ENCODE peak calls at places on chromosomes 3 and 15, in eight cellular contexts. D is CD4-positive, alpha-beta T cell; I is left ventricle myocardium inferior; R is endodermal cell; L is heart left ventricle; U is progenitor cell of endocrine pancreas; V is endothelial cell; F is HFFc6. Y is an unnamed sample.

GRCh38 chr3:187926620-187927019 is 181.4 kb upstream of the BCL6 start:
- DNase-seq in F (no peak), R (no peak), V (no peak), I (no peak), U (no peak), D (no peak), L (no peak), Y (peak)

GRCh38 chr3:100525753-100526612 is 33.6 kb downstream of the TMEM45A start:
- DNase-seq in R (peak), I (no peak), D (no peak), U (no peak), V (no peak), L (peak), F (peak), Y (no peak)

GRCh38 chr15:74812533-74812932 is at the start of gene LMAN1L:
- DNase-seq in U (no peak), R (no peak), V (no peak), I (no peak), L (no peak), F (no peak), D (no peak), Y (no peak)

GRCh38 chr3:40152482-40153133 is 156.9 kb upstream of the EIF1B start:
- DNase-seq in R (no peak), L (no peak), I (no peak), U (no peak), F (no peak), V (no peak), D (no peak), Y (no peak)

GRCh38 chr3:22373827-22374226 is 622.8 kb upstream of the ZNF385D start:
- DNase-seq in F (no peak), L (no peak), I (no peak), V (no peak), U (no peak), R (no peak), D (no peak), Y (no peak)

GRCh38 chr15:71078506-71079207 is 36.6 kb upstream of the THSD4 start:
- DNase-seq in D (no peak), U (no peak), L (no peak), F (no peak), V (no peak), R (no peak), I (no peak), Y (no peak)

GRCh38 chr3:39671600-39671999 is 137.8 kb upstream of the MYRIP start:
- DNase-seq in V (no peak), R (no peak), U (no peak), D (no peak), F (no peak), I (no peak), L (no peak), Y (no peak)

GRCh38 chr15:25224396-25224795 is 214.4 kb downstream of the UBE3A start:
- DNase-seq in V (no peak), L (no peak), U (no peak), F (no peak), D (no peak), R (no peak), I (no peak), Y (no peak)

GRCh38 chr15:69758810-69759410 is 306.3 kb downstream of the RPLP1 start:
- DNase-seq in U (no peak), I (peak), L (peak), R (no peak), V (no peak), F (peak), D (peak), Y (peak)

GRCh38 chr15:65829150-65829764 is 37.2 kb upstream of the DENND4A start:
- DNase-seq in R (peak), L (no peak), U (no peak), V (no peak), D (no peak), I (no peak), F (no peak), Y (no peak)

GRCh38 chr15:25903024-25903581 is 40.0 kb upstream of the ATP10A start:
- DNase-seq in I (no peak), D (no peak), L (no peak), F (no peak), V (no peak), R (peak), U (no peak), Y (peak)

GRCh38 chr3:73781536-73781935 is 156.8 kb upstream of the PDZRN3 start:
- DNase-seq in R (no peak), V (no peak), L (no peak), D (no peak), U (no peak), I (no peak), F (no peak), Y (no peak)

GRCh38 chr3:38136272-38136806 is 588 bp downstream of the ACAA1 start:
- DNase-seq in I (no peak), L (no peak), F (no peak), R (no peak), D (no peak), V (no peak), U (no peak), Y (peak)

GRCh38 chr3:94069242-94069813 is 6.5 kb downstream of the NSUN3 start:
- DNase-seq in D (no peak), R (no peak), I (no peak), F (peak), U (no peak), V (no peak), L (no peak), Y (no peak)

GRCh38 chr3:52291508-52292181 is 4.0 kb downstream of the GLYCTK start:
- DNase-seq in V (peak), L (no peak), R (peak), I (no peak), U (no peak), F (no peak), D (peak), Y (peak)

GRCh38 chr3:138726966-138727365 is 107.8 kb downstream of the PIK3CB start:
- DNase-seq in D (no peak), R (no peak), L (no peak), U (no peak), F (no peak), V (no peak), I (no peak), Y (no peak)

GRCh38 chr15:84793431-84793830 is 23.7 kb upstream of the ALPK3 start:
- DNase-seq in V (no peak), F (no peak), L (no peak), D (no peak), R (no peak), I (no peak), U (no peak), Y (no peak)

GRCh38 chr3:79018671-79019136 is 749.1 kb downstream of the ROBO1 start:
- DNase-seq in U (peak), D (no peak), I (peak), R (peak), L (peak), F (peak), V (peak), Y (peak)

GRCh38 chr15:47066386-47066785 is 650.9 kb upstream of the SEMA6D start:
- DNase-seq in R (peak), I (no peak), L (no peak), F (no peak), D (no peak), U (no peak), V (no peak), Y (no peak)

GRCh38 chr3:37072892-37073291 is 79.6 kb downstream of the MLH1 start:
- DNase-seq in L (no peak), I (no peak), R (no peak), F (peak), V (no peak), U (no peak), D (no peak), Y (peak)

GRCh38 chr3:97863025-97863424 is 41.2 kb downstream of the CRYBG3 start:
- DNase-seq in D (no peak), U (no peak), F (peak), I (no peak), V (no peak), R (no peak), L (no peak), Y (no peak)

GRCh38 chr15:73873889-73874511 is 636 bp downstream of the TBC1D21 start:
- DNase-seq in F (peak), V (peak), L (no peak), R (peak), I (no peak), D (no peak), U (no peak), Y (peak)

GRCh38 chr3:72969766-72970165 is 26.8 kb upstream of the PPP4R2 start:
- DNase-seq in D (no peak), U (no peak), V (no peak), R (no peak), F (no peak), L (no peak), I (no peak), Y (no peak)

GRCh38 chr3:187750041-187750512 is 4.8 kb upstream of the BCL6 start:
- DNase-seq in I (no peak), R (peak), U (peak), V (peak), D (no peak), L (peak), F (no peak), Y (no peak)

GRCh38 chr15:88144921-88145320 is 111.6 kb downstream of the NTRK3 start:
- DNase-seq in L (no peak), R (no peak), I (no peak), U (no peak), V (no peak), F (no peak), D (no peak), Y (no peak)

GRCh38 chr3:127431066-127431465 is 143.2 kb upstream of the PRR20G start:
- DNase-seq in L (no peak), D (no peak), I (no peak), R (no peak), U (no peak), F (no peak), V (no peak), Y (no peak)

GRCh38 chr15:43777293-43777819 is 590 bp upstream of the ELL3 start:
- DNase-seq in L (peak), R (peak), U (peak), I (peak), D (peak), F (peak), V (peak), Y (peak)

GRCh38 chr15:43808435-43808950 is 8.1 kb downstream of the HYPK start:
- DNase-seq in D (no peak), L (no peak), I (no peak), F (no peak), U (no peak), V (no peak), R (no peak), Y (no peak)

GRCh38 chr15:28979208-28979891 is 93.6 kb downstream of the APBA2 start:
- DNase-seq in F (no peak), L (no peak), I (no peak), U (no peak), V (no peak), D (no peak), R (peak), Y (no peak)

GRCh38 chr3:146561463-146561862 is 17.1 kb upstream of the PLSCR1 start:
- DNase-seq in R (no peak), L (no peak), U (no peak), V (no peak), I (no peak), D (no peak), F (no peak), Y (no peak)

GRCh38 chr15:94247789-94248638 is 16.7 kb downstream of the MCTP2 start:
- DNase-seq in F (no peak), R (no peak), L (no peak), I (no peak), U (no peak), V (no peak), D (no peak), Y (no peak)

GRCh38 chr3:129278970-129279906 is 568 bp downstream of the HMCES start:
- DNase-seq in I (peak), U (peak), D (peak), V (peak), F (peak), R (peak), L (peak), Y (peak)

GRCh38 chr3:59957150-59957549 is 907.3 kb upstream of the CFAP20DC start:
- DNase-seq in R (no peak), U (no peak), D (no peak), V (no peak), I (no peak), L (no peak), F (no peak), Y (no peak)

GRCh38 chr3:171825222-171825828 is 15.0 kb upstream of the PLD1 start:
- DNase-seq in D (no peak), I (no peak), L (no peak), V (no peak), U (no peak), R (no peak), F (peak), Y (no peak)

GRCh38 chr3:177237206-177237605 is 39.9 kb upstream of the TBL1XR1 start:
- DNase-seq in V (no peak), F (no peak), L (no peak), U (no peak), D (no peak), I (no peak), R (no peak), Y (no peak)

GRCh38 chr3:197212290-197212689 is 86.1 kb downstream of the DLG1 start:
- DNase-seq in U (no peak), L (no peak), V (peak), D (no peak), F (no peak), I (no peak), R (no peak), Y (no peak)

GRCh38 chr3:192187485-192188051 is 539.8 kb downstream of the FGF12 start:
- DNase-seq in L (no peak), D (no peak), I (no peak), V (no peak), R (no peak), U (no peak), F (no peak), Y (no peak)

GRCh38 chr3:192194081-192194480 is 533.3 kb downstream of the FGF12 start:
- DNase-seq in V (no peak), F (no peak), D (no peak), I (no peak), L (no peak), R (no peak), U (no peak), Y (no peak)

GRCh38 chr3:192186508-192186907 is 540.8 kb downstream of the FGF12 start:
- DNase-seq in L (no peak), R (no peak), U (no peak), D (no peak), V (no peak), I (no peak), F (no peak), Y (no peak)

GRCh38 chr3:192183109-192183508 is 544.2 kb downstream of the FGF12 start:
- DNase-seq in R (no peak), L (no peak), U (no peak), D (no peak), V (no peak), I (no peak), F (no peak), Y (no peak)

GRCh38 chr3:192188218-192188835 is 539.0 kb downstream of the FGF12 start:
- DNase-seq in F (no peak), D (no peak), U (peak), R (peak), L (peak), I (peak), V (peak), Y (peak)
- TF ChIP-seq CTCF in F (peak), D (peak), U (peak), R (peak), L (peak), I (peak), V (peak), Y (peak)

DNA sequence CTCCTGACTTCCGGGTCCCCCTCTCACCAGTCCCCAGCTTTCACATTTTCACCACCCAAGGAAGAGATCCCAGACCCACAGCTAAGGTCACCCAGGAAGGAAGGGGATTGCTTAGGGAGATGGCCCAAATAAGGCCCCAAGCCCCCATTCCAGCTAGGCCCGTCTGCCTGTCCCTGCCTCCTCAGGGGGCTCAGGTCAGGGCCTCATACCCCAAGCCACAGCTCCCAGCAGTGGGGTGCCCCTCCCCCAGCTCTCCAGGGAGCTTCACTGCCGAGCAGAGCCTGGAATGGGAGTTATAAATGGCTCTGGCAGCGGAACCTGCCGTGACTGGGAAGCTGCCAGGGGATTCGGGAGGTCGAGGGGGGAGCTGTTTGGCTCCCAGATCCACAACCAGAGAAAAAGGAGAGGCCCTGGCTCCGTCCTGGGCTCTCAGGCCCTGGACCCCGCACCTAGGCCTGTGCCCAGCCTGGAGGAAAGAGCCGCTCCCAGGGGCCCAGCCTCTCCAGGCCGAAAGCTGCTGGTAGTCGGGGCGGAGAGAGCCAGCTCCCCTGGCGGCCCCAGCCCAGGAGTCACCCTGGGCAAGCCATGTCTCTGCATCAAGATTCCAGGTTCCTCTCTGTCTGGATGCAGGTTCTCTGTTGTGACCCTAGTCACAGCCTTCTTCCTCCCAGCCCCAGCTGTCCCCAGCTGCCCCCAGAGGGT is 550 bp downstream of the CCDC9B start:
- DNase-seq in F (peak), V (no peak), L (peak), D (no peak), R (no peak), U (no peak), I (peak), Y (no peak)
- TF ChIP-seq CTCF in F (no peak), V (no peak), L (no peak), D (no peak), R (no peak), U (no peak), I (no peak), Y (no peak)

DNA sequence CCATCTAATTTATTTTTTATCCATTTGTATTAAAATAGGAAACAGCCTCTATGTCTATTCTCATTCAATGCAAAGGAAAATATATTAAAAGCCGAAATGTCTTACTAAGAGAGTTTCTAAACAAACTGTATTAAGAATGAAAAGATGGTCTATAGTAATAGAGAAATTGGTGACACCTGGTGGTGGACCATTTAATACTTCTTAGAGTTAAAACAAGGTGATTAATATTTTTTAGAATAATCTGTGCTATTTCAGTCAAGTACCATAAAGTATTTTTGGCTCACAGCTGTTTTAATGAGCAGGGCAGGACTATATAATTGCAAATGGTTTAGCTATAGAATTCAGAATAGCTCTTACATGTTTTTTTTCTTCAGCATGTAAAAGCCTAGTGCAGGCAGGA is 55.7 kb downstream of the SYNPR start:
- DNase-seq in U (no peak), D (no peak), L (no peak), I (no peak), V (no peak), F (no peak), R (no peak), Y (no peak)
- TF ChIP-seq CTCF in U (peak), D (no peak), L (peak), I (peak), V (peak), F (peak), R (peak), Y (no peak)

GRCh38 chr15:49877117-49877860 is 241.7 kb downstream of the ATP8B4 start:
- DNase-seq in U (no peak), V (no peak), F (no peak), L (no peak), D (no peak), R (peak), I (no peak), Y (no peak)

GRCh38 chr15:49876401-49877038 is 242.5 kb downstream of the ATP8B4 start:
- DNase-seq in I (peak), F (no peak), L (no peak), D (no peak), V (peak), R (peak), U (no peak), Y (no peak)

GRCh38 chr15:49877871-49878511 is 241.0 kb downstream of the ATP8B4 start:
- DNase-seq in D (no peak), U (no peak), L (no peak), V (no peak), F (no peak), R (no peak), I (no peak), Y (no peak)

GRCh38 chr15:49875392-49875791 is 243.6 kb downstream of the ATP8B4 start:
- DNase-seq in V (no peak), R (no peak), I (no peak), L (no peak), D (no peak), U (no peak), F (no peak), Y (no peak)
- TF ChIP-seq CTCF in V (peak), R (peak), I (no peak), L (no peak), D (no peak), U (peak), F (peak), Y (no peak)

GRCh38 chr3:185070491-185071335 is 82.1 kb downstream of the C3orf70 start:
- DNase-seq in I (no peak), L (no peak), U (no peak), F (peak), V (peak), D (no peak), R (peak), Y (no peak)
- TF ChIP-seq CTCF in I (peak), L (no peak), U (peak), F (peak), V (peak), D (no peak), R (peak), Y (no peak)

DNA sequence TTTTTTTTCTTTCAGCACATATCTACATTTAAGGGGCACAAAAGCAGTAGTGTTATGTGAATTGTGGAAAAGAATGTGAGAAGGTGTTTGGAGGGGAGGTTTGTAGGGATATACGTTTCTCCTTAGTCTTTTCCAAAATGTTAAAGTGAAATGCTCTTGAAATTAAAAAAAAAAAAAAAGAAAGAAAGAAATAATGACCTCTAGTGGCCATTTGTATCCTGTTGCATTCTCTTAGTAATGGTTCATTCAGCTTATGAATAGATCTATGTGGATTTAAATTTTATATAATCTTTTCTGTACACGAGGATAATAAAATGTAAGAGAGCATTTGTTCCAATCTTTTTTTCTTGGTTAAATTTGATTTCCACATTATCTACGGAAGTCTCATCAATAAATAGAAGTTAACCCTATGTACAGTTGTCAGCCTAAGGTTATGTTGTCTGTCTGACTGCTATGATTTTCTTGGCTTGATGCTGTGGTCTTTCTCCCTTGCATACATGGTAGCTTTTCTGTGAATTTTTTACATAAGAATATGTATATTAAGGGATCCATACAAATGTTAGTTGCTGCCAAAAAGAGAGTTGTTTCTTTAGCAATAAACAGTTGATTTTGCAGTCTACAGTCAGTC is 1.7 kb downstream of the P2RY13 start:
- DNase-seq in I (no peak), D (no peak), V (no peak), U (no peak), F (no peak), L (no peak), R (no peak), Y (no peak)
- TF ChIP-seq CTCF in I (peak), D (peak), V (peak), U (peak), F (peak), L (peak), R (peak), Y (peak)

Y was measured in activated CD8-positive, alpha-beta T cell treated with anti-CD3 and anti-CD28 coated beads for 36 hours.